ENCODE peak calls at places on chromosomes 5 and 9, in eight cellular contexts. B is NCI-H1436, M is upper lobe of right lung, J is SJSA1, S is NCI-H82, O is M059J, H is AG08395, A is amniotic stem cell. C is an unnamed sample.
A peak's percentile ranks its signal among the peaks of the same experiment; 100 is the strongest.

GRCh38 chr5:138677782-138678181 is 75.4 kb upstream of the CTNNA1 start:
- DNase-seq in B (no peak), M (no peak), J (no peak), S (no peak), O (no peak), H (no peak), A (no peak), C (no peak)

GRCh38 chr9:72873456-72873855 is 79.4 kb downstream of the ALDH1A1 start:
- DNase-seq in B (no peak), M (no peak), J (no peak), S (no peak), O (no peak), H (no peak), A (no peak), C (no peak)

GRCh38 chr9:132069046-132069898 is 10.4 kb downstream of the MED27 start:
- DNase-seq in B (no peak), M (no peak), J (peak; percentile 8), S (no peak), O (peak; percentile 84), H (peak; percentile 79), A (peak; percentile 10), C (peak; percentile 5)

GRCh38 chr9:111451570-111451969 is 32.6 kb downstream of the ECPAS start:
- DNase-seq in B (no peak), M (no peak), J (no peak), S (no peak), O (no peak), H (no peak), A (no peak), C (no peak)

GRCh38 chr9:129071526-129072131 is 9.3 kb upstream of the DOLPP1 start:
- DNase-seq in B (no peak), M (no peak), J (no peak), S (no peak), O (no peak), H (no peak), A (no peak), C (no peak)

GRCh38 chr5:177557041-177557647 is 2.8 kb upstream of the FAM193B start:
- DNase-seq in B (no peak), M (no peak), J (no peak), S (no peak), O (peak; percentile 45), H (no peak), A (no peak), C (peak; percentile 82)

GRCh38 chr9:12718482-12719026 is 25.4 kb downstream of the TYRP1 start:
- DNase-seq in B (no peak), M (no peak), J (no peak), S (no peak), O (peak; percentile 76), H (peak; percentile 57), A (no peak), C (no peak)

GRCh38 chr5:92518318-92518913 is 1062.6 kb downstream of the NR2F1-AS1 start:
- DNase-seq in B (no peak), M (no peak), J (peak; percentile 17), S (peak; percentile 44), O (peak; percentile 67), H (peak; percentile 57), A (no peak), C (peak; percentile 27)

GRCh38 chr5:3234566-3234965 is 361.1 kb upstream of the IRX1 start:
- DNase-seq in B (no peak), M (no peak), J (no peak), S (no peak), O (no peak), H (no peak), A (no peak), C (no peak)

GRCh38 chr5:180118391-180118791 is 46.8 kb upstream of the RNF130 start:
- DNase-seq in B (no peak), M (peak; percentile 53), J (no peak), S (no peak), O (no peak), H (no peak), A (no peak), C (no peak)

GRCh38 chr9:113152699-113153098 is 1.9 kb downstream of the SLC31A2 start:
- DNase-seq in B (no peak), M (no peak), J (no peak), S (no peak), O (peak; percentile 53), H (no peak), A (no peak), C (no peak)

GRCh38 chr5:34529581-34530331 is 126.4 kb upstream of the RAI14 start:
- DNase-seq in B (no peak), M (no peak), J (no peak), S (no peak), O (no peak), H (no peak), A (no peak), C (no peak)

GRCh38 chr5:159032656-159033350 is 66.9 kb downstream of the EBF1 start:
- DNase-seq in B (no peak), M (no peak), J (no peak), S (no peak), O (no peak), H (no peak), A (no peak), C (no peak)

GRCh38 chr5:148970876-148971275 is 92.0 kb downstream of the SH3TC2 start:
- DNase-seq in B (no peak), M (no peak), J (no peak), S (no peak), O (no peak), H (no peak), A (no peak), C (no peak)

GRCh38 chr9:83582026-83582425 is 40.9 kb upstream of the IDNK start:
- DNase-seq in B (no peak), M (no peak), J (no peak), S (no peak), O (peak; percentile 46), H (no peak), A (no peak), C (no peak)

GRCh38 chr9:134429007-134429406 is 102.8 kb downstream of the RXRA start:
- DNase-seq in B (no peak), M (no peak), J (no peak), S (no peak), O (no peak), H (no peak), A (no peak), C (no peak)

GRCh38 chr5:137245438-137245837 is 253.7 kb downstream of the SPOCK1 start:
- DNase-seq in B (no peak), M (no peak), J (no peak), S (no peak), O (no peak), H (no peak), A (no peak), C (no peak)

GRCh38 chr5:107090471-107090870 is 580.3 kb downstream of the EFNA5 start:
- DNase-seq in B (no peak), M (no peak), J (no peak), S (no peak), O (no peak), H (no peak), A (no peak), C (no peak)

GRCh38 chr9:128685022-128685332 is 4.0 kb upstream of the SET start:
- DNase-seq in B (no peak), M (no peak), J (no peak), S (no peak), O (no peak), H (no peak), A (no peak), C (no peak)

GRCh38 chr9:98600631-98601030 is 108.1 kb downstream of the GABBR2 start:
- DNase-seq in B (no peak), M (no peak), J (no peak), S (no peak), O (no peak), H (no peak), A (no peak), C (no peak)

GRCh38 chr5:176663566-176663965 is 16.3 kb downstream of the TSPAN17 start:
- DNase-seq in B (no peak), M (no peak), J (no peak), S (no peak), O (no peak), H (no peak), A (no peak), C (no peak)

GRCh38 chr5:10555134-10555733 is 8.6 kb upstream of the ANKRD33B start:
- DNase-seq in B (no peak), M (no peak), J (peak; percentile 99), S (no peak), O (peak; percentile 99), H (peak; percentile 80), A (peak; percentile 34), C (peak; percentile 97)

GRCh38 chr9:18480649-18481048 is 6.7 kb downstream of the ADAMTSL1 start:
- DNase-seq in B (no peak), M (no peak), J (no peak), S (no peak), O (peak; percentile 77), H (no peak), A (peak; percentile 19), C (no peak)

GRCh38 chr5:128913551-128913950 is 51.7 kb upstream of the SLC27A6 start:
- DNase-seq in B (no peak), M (no peak), J (no peak), S (no peak), O (no peak), H (no peak), A (no peak), C (no peak)

GRCh38 chr5:149062371-149063016 is 368 bp downstream of the SH3TC2 start:
- DNase-seq in B (no peak), M (no peak), J (peak; percentile 96), S (no peak), O (peak; percentile 99), H (peak; percentile 91), A (peak; percentile 67), C (peak; percentile 67)

GRCh38 chr9:85290019-85290418 is 451.7 kb downstream of the AGTPBP1 start:
- DNase-seq in B (no peak), M (no peak), J (no peak), S (no peak), O (no peak), H (no peak), A (no peak), C (no peak)

C was measured in HTR-8/SVneo.